ENCODE peak calls at places on chromosomes 11 and 22, in four cellular contexts. Z is HCT116, G is HepG2, D is K562. X is an unnamed sample.

GRCh38 chr11:9838961-9839360 is 175.1 kb downstream of the SWAP70 start:
- DNase-seq in Z (no peak), G (no peak), D (no peak), X (no peak)

GRCh38 chr11:11579012-11579755 is 42.6 kb downstream of the GALNT18 start:
- DNase-seq in Z (no peak), G (no peak), D (no peak), X (no peak)

GRCh38 chr22:25970348-25970995 is 198.8 kb upstream of the SEZ6L start:
- DNase-seq in Z (no peak), G (no peak), D (no peak), X (no peak)

GRCh38 chr11:119496453-119496852 is 73.5 kb upstream of the THY1 start:
- DNase-seq in Z (no peak), G (no peak), D (no peak), X (no peak)

GRCh38 chr11:130023204-130023603 is 20.6 kb upstream of the PRDM10 start:
- DNase-seq in Z (peak), G (peak), D (no peak), X (peak)

GRCh38 chr11:93532285-93532789 is 10.9 kb downstream of the SMCO4 start:
- DNase-seq in Z (no peak), G (no peak), D (no peak), X (no peak)

GRCh38 chr11:60121259-60121658 is 32.8 kb downstream of the MS4A2 start:
- DNase-seq in Z (no peak), G (no peak), D (peak), X (no peak)

GRCh38 chr22:40684728-40685127 is 5.4 kb downstream of the MCHR1 start:
- DNase-seq in Z (no peak), G (no peak), D (no peak), X (no peak)

GRCh38 chr11:23727821-23728220 is 769.0 kb upstream of the LUZP2 start:
- DNase-seq in Z (no peak), G (no peak), D (no peak), X (no peak)

GRCh38 chr22:48609279-48609865 is 1218.3 kb downstream of the BRD1 start:
- DNase-seq in Z (no peak), G (no peak), D (no peak), X (no peak)

GRCh38 chr11:109486129-109486528 is 64.1 kb downstream of the C11orf87 start:
- DNase-seq in Z (no peak), G (no peak), D (no peak), X (no peak)

GRCh38 chr11:126398296-126398695 is 42.8 kb downstream of the ST3GAL4 start:
- DNase-seq in Z (no peak), G (no peak), D (no peak), X (no peak)

DNA sequence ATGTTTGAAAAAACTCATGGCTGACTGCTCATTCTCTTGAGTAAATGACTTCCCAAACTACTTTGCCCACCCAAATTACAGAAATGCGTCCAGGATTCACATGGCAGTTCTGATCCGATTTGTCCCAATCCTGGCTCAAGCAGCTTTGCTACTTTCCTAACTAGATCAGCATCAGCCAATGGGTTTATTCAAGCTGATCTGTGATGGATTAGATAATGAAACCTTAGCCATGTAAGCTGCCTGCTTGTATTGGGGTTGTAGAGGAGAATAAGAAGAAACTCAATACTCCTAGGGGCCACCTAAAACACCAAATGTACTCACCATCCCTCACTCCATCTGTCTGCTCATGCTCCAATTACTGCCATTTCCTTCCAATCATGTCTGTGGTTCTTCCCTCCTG is 7.0 kb downstream of the RBFOX2 start:
- DNase-seq in Z (no peak), G (no peak), D (no peak), X (no peak)
- H3K27ac ChIP-seq in Z (no peak), G (no peak), D (no peak), X (no peak)

GRCh38 chr11:8209208-8209807 is 40.5 kb upstream of the RIC3 start:
- DNase-seq in Z (no peak), G (no peak), D (peak), X (no peak)
- TF ChIP-seq TCF7L2 in Z (no peak), G (no peak), D (no peak), X (no peak)

DNA sequence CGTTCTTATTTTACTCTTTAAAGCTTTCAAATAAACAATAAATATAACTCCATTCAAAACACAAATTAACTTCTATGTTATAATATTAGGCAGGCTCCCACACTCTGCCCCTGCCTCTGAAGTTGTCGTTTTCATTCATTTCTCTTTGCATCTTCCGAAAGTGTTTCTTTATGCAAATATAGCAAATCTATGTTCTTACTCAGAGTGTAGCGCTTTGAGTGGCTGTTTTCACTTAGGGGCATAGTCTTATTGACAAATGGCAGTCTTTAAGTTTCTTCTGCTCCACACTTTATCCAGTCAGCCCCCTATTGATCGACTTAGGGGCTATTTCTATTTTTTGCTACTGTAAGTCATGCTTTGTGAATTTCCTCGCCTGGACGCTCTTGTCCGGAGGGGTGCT is 45.3 kb upstream of the RTL6 start:
- DNase-seq in Z (no peak), G (no peak), D (no peak), X (no peak)
- H3K27ac ChIP-seq in Z (no peak), G (no peak), D (no peak), X (no peak)

DNA sequence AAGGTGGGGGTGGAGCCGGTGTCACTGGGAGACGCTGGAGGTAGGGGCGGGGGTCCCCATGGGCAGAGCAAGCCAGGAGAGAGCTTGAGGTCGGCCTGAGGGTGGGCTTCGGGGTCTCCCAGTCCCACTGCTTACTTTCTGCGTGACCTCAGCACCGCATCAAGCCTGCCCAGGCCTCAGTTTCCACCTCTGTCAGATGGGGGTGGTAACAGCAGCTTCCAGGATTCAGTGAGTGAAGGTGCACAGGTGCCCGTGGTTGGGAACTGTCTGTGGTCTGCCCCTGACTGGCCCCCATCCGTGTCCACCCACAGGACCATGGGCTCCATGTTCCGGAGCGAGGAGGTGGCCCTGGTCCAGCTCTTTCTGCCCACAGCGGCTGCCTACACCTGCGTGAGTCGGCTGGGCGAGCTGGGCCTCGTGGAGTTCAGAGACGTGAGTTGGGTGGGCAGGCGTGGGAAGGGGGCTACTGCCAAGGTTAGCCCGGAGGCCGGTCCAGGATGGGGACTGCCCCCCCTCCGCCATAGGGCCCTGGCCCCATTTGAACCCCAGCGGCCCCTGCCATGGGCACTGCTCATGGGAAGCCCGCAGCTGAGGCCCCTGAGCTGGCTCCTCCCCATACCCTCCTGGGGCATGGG is 2.2 kb downstream of the TCIRG1 start:
- DNase-seq in Z (no peak), G (no peak), D (no peak), X (no peak)
- TF ChIP-seq TCF7L2 in Z (no peak), G (no peak), D (no peak), X (no peak)

GRCh38 chr22:42925598-42925997 is 68.5 kb upstream of the ARFGAP3 start:
- DNase-seq in Z (no peak), G (no peak), D (no peak), X (no peak)

GRCh38 chr22:42927966-42928365 is 70.9 kb upstream of the ARFGAP3 start:
- DNase-seq in Z (no peak), G (no peak), D (no peak), X (no peak)

GRCh38 chr22:42924436-42924835 is 67.4 kb upstream of the ARFGAP3 start:
- DNase-seq in Z (no peak), G (no peak), D (no peak), X (no peak)

GRCh38 chr22:42926034-42926433 is 69.0 kb upstream of the ARFGAP3 start:
- DNase-seq in Z (no peak), G (no peak), D (no peak), X (no peak)

GRCh38 chr22:42926768-42927167 is 69.7 kb upstream of the ARFGAP3 start:
- DNase-seq in Z (no peak), G (no peak), D (no peak), X (no peak)
- H3K27ac ChIP-seq in Z (no peak), G (no peak), D (no peak), X (no peak)

DNA sequence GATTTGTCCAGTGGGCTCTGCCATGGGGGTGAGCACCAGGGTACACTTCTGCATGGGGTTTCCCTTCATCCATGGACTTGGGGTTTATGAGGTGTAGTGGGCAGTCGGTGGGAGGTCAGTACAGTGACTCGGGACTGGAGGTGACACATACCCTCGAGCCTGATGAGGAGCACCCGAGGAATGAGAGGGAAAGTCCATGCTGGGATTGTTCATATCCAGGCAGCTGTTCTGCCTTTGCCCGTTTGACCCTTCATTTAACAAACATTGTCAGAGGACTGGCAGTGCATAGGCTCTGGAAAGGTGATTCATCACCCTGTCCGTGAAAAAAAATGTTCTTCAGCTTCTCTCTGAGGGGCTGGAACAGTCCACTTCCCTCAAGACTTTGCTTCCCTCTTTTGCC is 2.7 kb downstream of the NAV2 start:
- DNase-seq in Z (no peak), G (no peak), D (no peak), X (peak)
- TF ChIP-seq TCF7L2 in Z (no peak), G (no peak), D (no peak), X (no peak)

GRCh38 chr22:22058649-22059475 is 76.3 kb upstream of the TOP3B start:
- DNase-seq in Z (no peak), G (no peak), D (no peak), X (no peak)

GRCh38 chr22:22061085-22062077 is 78.8 kb upstream of the TOP3B start:
- DNase-seq in Z (peak), G (peak), D (peak), X (no peak)

GRCh38 chr22:22060200-22061084 is 77.9 kb upstream of the TOP3B start:
- DNase-seq in Z (peak), G (peak), D (peak), X (peak)

GRCh38 chr22:22059476-22060002 is 77.0 kb upstream of the TOP3B start:
- DNase-seq in Z (no peak), G (no peak), D (no peak), X (no peak)

GRCh38 chr22:22057617-22058378 is 75.2 kb upstream of the TOP3B start:
- DNase-seq in Z (no peak), G (no peak), D (no peak), X (no peak)
- H3K27ac ChIP-seq in Z (no peak), G (no peak), D (no peak), X (no peak)

GRCh38 chr11:35148163-35148562 is 9.2 kb downstream of the CD44 start:
- DNase-seq in Z (no peak), G (no peak), D (no peak), X (no peak)
- TF ChIP-seq TCF7L2 in Z (no peak), G (no peak), D (no peak), X (no peak)

DNA sequence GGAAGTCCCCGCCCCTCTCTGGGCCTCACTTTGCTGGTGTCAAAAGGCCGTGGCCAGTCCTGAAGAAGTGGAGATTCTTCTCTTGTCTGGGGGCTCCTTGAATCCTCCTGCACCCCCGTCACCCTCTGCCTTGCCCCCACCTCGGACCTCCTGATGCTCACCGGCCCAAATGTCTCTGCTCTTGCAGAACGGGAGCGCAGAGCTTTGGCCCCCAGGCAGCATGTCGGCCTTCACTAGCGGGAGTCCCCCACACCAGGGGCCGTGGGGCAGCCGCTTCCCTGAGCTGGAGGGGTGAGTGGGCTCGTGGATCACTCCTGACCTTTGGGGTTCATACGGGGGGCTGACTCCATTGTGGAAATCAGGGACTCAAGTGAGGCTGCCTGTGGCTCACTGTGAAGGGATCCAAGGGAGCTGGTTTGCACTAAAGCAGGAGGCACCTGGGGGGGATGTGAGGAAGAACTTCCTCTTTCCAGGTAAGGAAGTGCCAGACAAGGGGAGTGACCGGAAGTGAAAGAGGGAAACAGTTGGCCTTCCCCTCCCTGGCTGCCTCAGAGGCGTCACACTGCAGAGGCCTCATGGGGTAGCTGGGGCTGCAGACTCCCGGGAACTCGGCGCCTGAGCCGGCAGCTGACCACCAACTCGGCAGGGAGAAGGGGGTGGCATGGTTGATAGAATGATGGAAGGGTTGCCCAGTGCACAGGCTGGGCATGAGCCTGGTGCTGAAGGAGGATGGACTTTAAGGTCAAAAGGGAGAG is 23.1 kb downstream of the CSF2RB start:
- DNase-seq in Z (no peak), G (no peak), D (no peak), X (no peak)
- H3K27ac ChIP-seq in Z (no peak), G (no peak), D (no peak), X (no peak)

GRCh38 chr11:37124384-37124783 is 526.3 kb upstream of the RAG2 start:
- DNase-seq in Z (no peak), G (no peak), D (no peak), X (no peak)
- TF ChIP-seq TCF7L2 in Z (no peak), G (no peak), D (no peak), X (no peak)

X was measured in Panc1.